ENCODE peak calls at places on chromosomes 7 and 10, in six cellular contexts. A is fibroblast of mammary gland; F is omental fat pad; I is dorsolateral prefrontal cortex; G is endothelial cell; H is CD4-positive, alpha-beta T cell. X is an unnamed sample.

GRCh38 chr10:59276928-59277327 is 85.4 kb downstream of the FAM13C start:
- DNase-seq in F (no peak), H (no peak), A (no peak), G (no peak), I (no peak), X (no peak)

GRCh38 chr10:13338337-13339128 is 9.6 kb downstream of the SEPHS1 start:
- DNase-seq in F (no peak), I (no peak), A (peak; percentile 80), H (no peak), G (no peak), X (no peak)

GRCh38 chr7:100435401-100436304 is 644 bp downstream of the PPP1R35 start:
- DNase-seq in F (no peak), I (peak; percentile 39), G (peak; percentile 32), A (no peak), H (peak; percentile 42), X (no peak)

GRCh38 chr7:48089415-48089975 is 430 bp downstream of the UPP1 start:
- DNase-seq in A (no peak), F (no peak), G (peak; percentile 52), I (peak; percentile 53), H (no peak), X (no peak)

GRCh38 chr7:27121656-27122055 is 8.9 kb downstream of the HOXA4 start:
- DNase-seq in A (no peak), H (no peak), G (no peak), F (no peak), I (no peak), X (no peak)

GRCh38 chr10:69497611-69498390 is 46.5 kb downstream of the TSPAN15 start:
- DNase-seq in H (no peak), G (no peak), A (no peak), I (no peak), F (no peak), X (no peak)

GRCh38 chr10:69994262-69994661 is 58.4 kb upstream of the MACROH2A2 start:
- DNase-seq in A (peak; percentile 58), F (no peak), I (no peak), H (no peak), G (peak; percentile 13), X (no peak)

GRCh38 chr7:55192718-55193117 is 172.4 kb upstream of the LANCL2 start:
- DNase-seq in I (no peak), F (no peak), H (no peak), G (no peak), A (peak; percentile 91), X (no peak)

GRCh38 chr10:124064676-124065075 is 28.7 kb downstream of the CHST15 start:
- DNase-seq in A (no peak), I (no peak), F (no peak), H (no peak), G (no peak), X (no peak)

GRCh38 chr10:50326757-50327701 is 75.7 kb upstream of the ASAH2 start:
- DNase-seq in A (peak; percentile 85), F (no peak), I (no peak), G (no peak), H (no peak), X (no peak)

GRCh38 chr10:49089152-49089788 is 26.1 kb downstream of the VSTM4 start:
- DNase-seq in F (no peak), H (no peak), G (no peak), A (no peak), I (no peak), X (no peak)

GRCh38 chr7:116526897-116527296 is 2.1 kb downstream of the CAV1 start:
- DNase-seq in I (no peak), G (no peak), F (no peak), A (peak; percentile 61), H (no peak), X (no peak)

GRCh38 chr7:44645254-44645653 is 38.8 kb downstream of the OGDH start:
- DNase-seq in I (no peak), H (no peak), F (no peak), G (no peak), A (no peak), X (no peak)

GRCh38 chr7:115911466-115911865 is 119.1 kb downstream of the TFEC start:
- DNase-seq in F (no peak), I (no peak), H (no peak), G (no peak), A (no peak), X (no peak)

GRCh38 chr7:50268990-50269389 is 35.5 kb upstream of the IKZF1 start:
- DNase-seq in I (no peak), H (no peak), A (no peak), G (no peak), F (no peak), X (no peak)

GRCh38 chr10:102422586-102423129 is 2.0 kb downstream of the FBXL15 start:
- DNase-seq in I (peak; percentile 60), A (peak; percentile 69), F (no peak), G (peak; percentile 80), H (no peak), X (no peak)

GRCh38 chr7:27148776-27149641 is 1.4 kb upstream of the HOXA6 start:
- DNase-seq in F (peak; percentile 18), G (no peak), H (no peak), A (peak; percentile 80), I (no peak), X (no peak)

GRCh38 chr7:115124409-115124939 is 202.6 kb downstream of the MDFIC start:
- DNase-seq in I (no peak), G (no peak), A (peak; percentile 14), F (no peak), H (no peak), X (no peak)

GRCh38 chr7:129184979-129185670 is 3.3 kb upstream of the SMO start:
- DNase-seq in H (no peak), G (no peak), F (no peak), I (no peak), A (no peak), X (no peak)

GRCh38 chr10:123496336-123496735 is 169.8 kb upstream of the GPR26 start:
- DNase-seq in G (no peak), H (no peak), I (no peak), F (no peak), A (no peak), X (no peak)

GRCh38 chr7:82506702-82507101 is 63.1 kb upstream of the CACNA2D1 start:
- DNase-seq in I (peak; percentile 9), A (peak; percentile 70), F (no peak), H (no peak), G (no peak), X (no peak)

GRCh38 chr10:116490028-116490662 is 55.6 kb upstream of the PNLIP start:
- DNase-seq in A (peak; percentile 21), I (no peak), H (no peak), G (no peak), F (no peak), X (no peak)

GRCh38 chr10:42781893-42782445 is 626 bp upstream of the BMS1 start:
- DNase-seq in G (no peak), F (no peak), H (no peak), I (peak; percentile 3), A (peak; percentile 20), X (no peak)

GRCh38 chr10:42783181-42783549 is 570 bp downstream of the BMS1 start:
- DNase-seq in H (no peak), G (no peak), A (peak; percentile 55), F (no peak), I (peak; percentile 3), X (no peak)

GRCh38 chr10:42782446-42783180 is at the start of gene BMS1:
- DNase-seq in G (peak; percentile 83), A (peak; percentile 93), H (peak; percentile 84), F (peak; percentile 55), I (peak; percentile 92), X (peak; percentile 74)

GRCh38 chr10:42790835-42791234 is 8.2 kb downstream of the BMS1 start:
- DNase-seq in H (no peak), F (no peak), A (no peak), G (no peak), I (no peak), X (no peak)

DNA sequence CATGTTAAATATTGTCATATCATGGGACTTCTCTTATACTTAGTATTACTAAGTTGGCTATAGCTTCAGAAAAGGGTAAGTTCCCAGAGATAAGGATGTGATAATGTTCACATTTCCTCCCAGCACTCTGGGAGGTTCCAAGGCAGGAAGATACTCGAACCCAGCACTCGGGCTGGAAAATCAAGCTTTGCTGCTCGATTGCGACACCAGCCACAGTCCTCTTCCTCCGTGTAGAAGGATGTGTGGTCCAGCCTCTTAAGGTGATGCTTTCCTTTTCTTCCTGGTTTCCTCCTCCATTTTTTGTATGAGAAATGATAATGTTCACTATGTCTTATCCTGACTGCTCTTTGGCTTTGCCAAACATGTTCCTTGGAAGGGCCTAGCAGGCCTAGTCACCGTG is 3.2 kb downstream of the BMS1 start:
- DNase-seq in I (no peak), F (no peak), A (no peak), G (no peak), H (no peak), X (no peak)
- TF ChIP-seq CTCF in I (no peak), F (no peak), A (no peak), G (no peak), H (no peak), X (no peak)

DNA sequence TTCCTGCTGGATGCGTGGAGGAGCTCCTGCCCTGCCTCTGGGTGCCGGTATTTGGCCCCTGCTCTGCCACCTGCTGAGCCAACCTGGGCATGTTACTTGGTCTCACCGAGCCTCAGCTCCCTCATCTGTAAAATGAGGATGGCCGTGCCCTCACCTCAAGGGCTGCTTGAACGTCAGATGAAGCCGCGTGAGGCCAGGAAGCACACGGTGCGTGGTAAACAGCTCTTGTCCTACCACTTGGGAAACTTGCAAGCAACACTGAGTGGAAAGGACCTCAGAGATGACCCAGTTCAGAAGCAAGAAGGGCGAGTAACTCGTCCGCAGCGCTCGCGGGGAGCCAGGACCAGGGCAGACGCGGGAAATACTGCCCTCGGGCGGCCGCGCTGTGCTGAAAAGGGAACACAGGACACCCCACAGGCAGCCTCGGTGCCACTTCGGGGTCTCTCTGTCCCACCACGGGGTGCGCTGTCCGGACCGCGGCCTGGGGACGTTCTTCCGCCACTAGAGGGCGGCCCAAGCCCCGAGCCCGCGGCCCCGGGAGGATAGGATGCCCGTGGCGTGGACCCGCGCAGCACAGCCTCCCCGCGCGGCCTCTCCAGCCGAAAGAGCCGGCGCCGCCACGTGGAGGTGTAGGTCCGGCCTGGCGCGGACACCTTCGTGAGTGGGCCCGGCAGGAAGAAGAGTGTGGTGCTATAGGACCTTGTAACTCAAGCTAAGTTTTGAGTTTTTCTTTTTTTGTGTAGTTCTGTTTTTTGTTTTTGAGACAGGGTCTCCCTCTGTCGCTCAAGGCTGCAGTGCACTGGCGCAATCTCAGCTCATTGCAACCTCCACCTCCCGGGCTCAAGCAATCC is 94.1 kb downstream of the PRKAG2 start:
- DNase-seq in F (peak; percentile 63), A (peak; percentile 32), I (peak; percentile 76), H (peak; percentile 46), G (peak; percentile 83), X (peak; percentile 58)
- TF ChIP-seq CTCF in F (no peak), A (peak; percentile 47), I (peak; percentile 79), H (peak; percentile 96), G (peak; percentile 85), X (peak; percentile 58)

DNA sequence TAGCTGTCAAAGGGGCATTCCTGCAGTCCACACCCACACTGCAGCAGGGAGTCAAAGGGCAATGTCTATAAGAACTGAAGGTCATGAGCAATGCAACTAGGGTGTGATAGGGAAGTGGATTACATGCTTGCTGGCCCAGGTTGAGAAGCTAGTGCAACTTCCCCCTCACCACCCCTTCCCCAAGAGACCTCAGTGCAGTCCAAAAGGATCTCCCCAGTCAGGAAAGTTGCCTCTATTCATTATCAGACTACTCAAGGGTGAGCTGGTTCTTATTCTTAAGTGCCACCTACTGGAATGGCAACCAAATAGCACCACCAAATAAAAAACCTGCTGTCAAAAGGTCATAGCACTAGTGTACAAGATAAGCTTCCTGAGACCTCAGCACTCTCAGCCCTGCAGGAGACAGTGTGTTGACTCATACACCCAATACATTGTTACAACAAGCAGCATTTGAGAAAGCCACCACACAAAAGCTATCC is 28.2 kb downstream of the MTERF1 start:
- DNase-seq in A (peak; percentile 24), I (no peak), G (no peak), H (no peak), F (no peak), X (no peak)
- TF ChIP-seq CTCF in A (peak; percentile 36), I (no peak), G (no peak), H (no peak), F (no peak), X (peak; percentile 12)

GRCh38 chr7:137304624-137305235 is 38.8 kb downstream of the PTN start:
- DNase-seq in F (no peak), A (no peak), I (no peak), H (no peak), G (no peak), X (no peak)
- TF ChIP-seq CTCF in F (no peak), A (no peak), I (peak; percentile 41), H (no peak), G (no peak), X (no peak)

X was measured in D721Med.